ENCODE peak calls at places on chromosomes 11 and 22, in six cellular contexts. U is WTC11; E is stimulated activated CD4-positive, alpha-beta T cell treated with anti-CD3 and anti-CD28 coated beads, Interleukin-2, amount 100 ng/mL, for 48 hours; Y is SW 1271; S is activated T-cell treated with anti-CD3 and anti-CD28 coated beads, Interleukin-2, amount 50 U/mL, for 72 hours; K is NCI-H526. I is an unnamed sample.

GRCh38 chr22:27154717-27155116 is 497.3 kb downstream of the MIAT start:
- DNase-seq in Y (no peak), K (no peak), U (no peak), E (no peak), S (no peak), I (no peak)

GRCh38 chr11:127843483-127844396 is 743.6 kb downstream of the ETS1 start:
- DNase-seq in E (peak), Y (peak), U (peak), K (peak), S (peak), I (peak)

GRCh38 chr11:118897721-118898310 is 14.1 kb downstream of the CXCR5 start:
- DNase-seq in K (no peak), S (no peak), Y (no peak), E (no peak), U (no peak), I (no peak)

GRCh38 chr11:373716-374551 is 4.6 kb downstream of the B4GALNT4 start:
- DNase-seq in S (no peak), K (no peak), E (no peak), U (no peak), Y (no peak), I (no peak)

GRCh38 chr11:369336-370018 is at the start of gene B4GALNT4:
- DNase-seq in S (no peak), Y (no peak), K (no peak), U (peak), E (no peak), I (no peak)

GRCh38 chr11:114318361-114318760 is 22.2 kb downstream of the NNMT start:
- DNase-seq in E (no peak), U (no peak), K (no peak), S (no peak), Y (no peak), I (no peak)

GRCh38 chr11:130611791-130612251 is 163.4 kb downstream of the ADAMTS15 start:
- DNase-seq in Y (peak), K (no peak), S (no peak), U (no peak), E (no peak), I (peak)

GRCh38 chr11:67410369-67410831 is 5.1 kb upstream of the CARNS1 start:
- DNase-seq in U (no peak), E (no peak), S (no peak), Y (no peak), K (no peak), I (no peak)

GRCh38 chr11:35944503-35945136 is 758 bp downstream of the LDLRAD3 start:
- DNase-seq in Y (no peak), K (no peak), E (no peak), U (no peak), S (no peak), I (no peak)

GRCh38 chr11:18171377-18172000 is 1.1 kb upstream of the MRGPRX4 start:
- DNase-seq in U (peak), K (peak), E (no peak), S (no peak), Y (peak), I (peak)

GRCh38 chr11:122656073-122656630 is 630 bp downstream of the UBASH3B start:
- DNase-seq in Y (peak), K (peak), S (peak), U (peak), E (peak), I (peak)

GRCh38 chr11:110295086-110295485 is 1.3 kb downstream of the RDX start:
- DNase-seq in U (no peak), K (no peak), Y (no peak), S (no peak), E (no peak), I (no peak)

GRCh38 chr11:41659990-41660389 is 200.5 kb upstream of the LRRC4C start:
- DNase-seq in S (no peak), K (no peak), Y (no peak), E (no peak), U (no peak), I (no peak)

GRCh38 chr11:78370406-78371172 is 47.0 kb downstream of the GAB2 start:
- DNase-seq in E (no peak), K (peak), Y (no peak), U (no peak), S (no peak), I (no peak)

GRCh38 chr22:39514373-39514973 is 5.9 kb upstream of the ATF4 start:
- DNase-seq in E (peak), K (no peak), S (peak), U (peak), Y (peak), I (no peak)

GRCh38 chr11:9004310-9004945 is 627 bp upstream of the NRIP3 start:
- DNase-seq in E (no peak), Y (no peak), K (peak), S (no peak), U (peak), I (peak)

GRCh38 chr11:504053-504993 is 2.7 kb downstream of the RNH1 start:
- DNase-seq in Y (no peak), S (peak), K (no peak), U (no peak), E (no peak), I (no peak)

GRCh38 chr22:49657275-49657973 is 170.2 kb downstream of the BRD1 start:
- DNase-seq in U (no peak), E (peak), Y (no peak), K (no peak), S (peak), I (peak)

GRCh38 chr11:122853971-122854446 is 15.7 kb downstream of the CRTAM start:
- DNase-seq in E (peak), K (peak), S (peak), U (peak), Y (peak), I (peak)

GRCh38 chr11:44760917-44761545 is 34.3 kb downstream of the TSPAN18 start:
- DNase-seq in K (no peak), Y (peak), E (no peak), U (peak), S (no peak), I (peak)

GRCh38 chr11:100928426-100928825 is 201.2 kb downstream of the PGR start:
- DNase-seq in Y (no peak), U (no peak), E (no peak), K (no peak), S (no peak), I (no peak)

GRCh38 chr22:29700949-29701927 is 18.6 kb upstream of the CABP7 start:
- DNase-seq in K (peak), U (peak), S (peak), E (no peak), Y (no peak), I (peak)

GRCh38 chr11:132332521-132332920 is 962.1 kb downstream of the NTM start:
- DNase-seq in E (no peak), Y (no peak), S (no peak), U (peak), K (no peak), I (no peak)

GRCh38 chr11:106152013-106152412 is 74.6 kb downstream of the AASDHPPT start:
- DNase-seq in S (no peak), U (no peak), E (no peak), K (peak), Y (peak), I (peak)

GRCh38 chr11:6618117-6619020 is 853 bp downstream of the TPP1 start:
- DNase-seq in U (no peak), Y (no peak), K (no peak), E (peak), S (peak), I (peak)

GRCh38 chr22:35568751-35569725 is 28.4 kb downstream of the RASD2 start:
- DNase-seq in U (no peak), K (no peak), S (no peak), Y (no peak), E (no peak), I (peak)

GRCh38 chr22:17471901-17472566 is 91.3 kb upstream of the SLC25A18 start:
- DNase-seq in U (no peak), Y (no peak), S (no peak), K (peak), E (no peak), I (peak)

GRCh38 chr11:70364745-70365535 is 33.4 kb upstream of the CTTN start:
- DNase-seq in S (peak), K (peak), E (peak), Y (no peak), U (no peak), I (no peak)

GRCh38 chr11:1109918-1110705 is 35.4 kb downstream of the MUC2 start:
- DNase-seq in K (no peak), S (no peak), U (no peak), Y (no peak), E (no peak), I (no peak)